ENCODE peak calls at places on chromosomes 13 and 19, in six cellular contexts. H is COR-L47; Z is stimulated activated CD8-positive, alpha-beta memory T cell treated with anti-CD3 and anti-CD28 coated beads, Interleukin-7, amount 100 ng/mL, for 1 hour; W is AG04450; E is neural crest cell; I is ascending aorta. J is an unnamed sample.

GRCh38 chr13:79932556-79932955 is 408.4 kb downstream of the SPRY2 start:
- DNase-seq in H (no peak), I (no peak), W (no peak), E (no peak), Z (no peak), J (no peak)

GRCh38 chr13:46655727-46656180 is 102.8 kb downstream of the LRCH1 start:
- DNase-seq in I (no peak), H (no peak), W (no peak), Z (no peak), E (no peak), J (no peak)

GRCh38 chr13:41268764-41269163 is 5.4 kb upstream of the MTRF1 start:
- DNase-seq in Z (no peak), H (peak; percentile 3), W (no peak), E (peak; percentile 8), I (no peak), J (no peak)

GRCh38 chr13:73303858-73304257 is 245.1 kb downstream of the KLF5 start:
- DNase-seq in I (no peak), E (no peak), W (no peak), Z (no peak), H (no peak), J (no peak)

GRCh38 chr13:91323349-91323748 is 24.1 kb upstream of the MIR17HG start:
- DNase-seq in H (no peak), I (no peak), E (no peak), W (no peak), Z (no peak), J (no peak)

GRCh38 chr19:10424011-10424637 is 3.8 kb downstream of the PDE4A start:
- DNase-seq in Z (no peak), E (peak; percentile 89), W (no peak), I (peak; percentile 84), H (peak; percentile 58), J (no peak)

GRCh38 chr19:6963937-6964336 is 57.3 kb downstream of the MBD3L2B start:
- DNase-seq in E (no peak), Z (peak; percentile 10), H (no peak), I (no peak), W (no peak), J (no peak)

GRCh38 chr13:85806553-85807175 is 7.4 kb upstream of the SLITRK6 start:
- DNase-seq in Z (no peak), E (no peak), H (peak; percentile 45), I (no peak), W (peak; percentile 47), J (peak; percentile 7)

GRCh38 chr13:72430923-72431322 is 296.5 kb downstream of the MZT1 start:
- DNase-seq in E (no peak), W (no peak), I (no peak), H (no peak), Z (no peak), J (no peak)

GRCh38 chr19:17567940-17568339 is 12.5 kb downstream of the COLGALT1 start:
- DNase-seq in I (no peak), E (no peak), H (no peak), W (no peak), Z (no peak), J (no peak)

GRCh38 chr19:54792814-54793213 is 10.6 kb upstream of the KIR2DL4 start:
- DNase-seq in E (no peak), W (no peak), Z (no peak), I (no peak), H (no peak), J (no peak)

GRCh38 chr13:97367427-97367826 is 66.5 kb upstream of the RAP2A start:
- DNase-seq in H (no peak), Z (no peak), E (no peak), I (no peak), W (peak; percentile 24), J (no peak)

GRCh38 chr13:44422755-44423643 is 49.4 kb downstream of the SERP2 start:
- DNase-seq in H (no peak), I (no peak), Z (no peak), E (no peak), W (no peak), J (no peak)

GRCh38 chr19:13985771-13986347 is 20.3 kb downstream of the RFX1 start:
- DNase-seq in Z (no peak), H (peak; percentile 67), I (no peak), E (no peak), W (no peak), J (no peak)

GRCh38 chr19:709965-710714 is 1.4 kb downstream of the PALM start:
- DNase-seq in I (no peak), W (no peak), H (no peak), E (no peak), Z (no peak), J (no peak)

GRCh38 chr13:37201081-37201480 is 95.6 kb upstream of the CSNK1A1L start:
- DNase-seq in H (no peak), E (no peak), I (no peak), W (no peak), Z (no peak), J (no peak)

GRCh38 chr19:1683869-1684572 is 31.6 kb upstream of the TCF3 start:
- DNase-seq in H (no peak), E (no peak), W (no peak), I (no peak), Z (no peak), J (no peak)

GRCh38 chr19:8659905-8660304 is 29.5 kb downstream of the NFILZ start:
- DNase-seq in I (no peak), Z (no peak), W (no peak), H (no peak), E (no peak), J (no peak)

GRCh38 chr13:94412870-94413269 is 66.6 kb downstream of the DCT start:
- DNase-seq in E (no peak), W (no peak), Z (no peak), H (no peak), I (no peak), J (no peak)

GRCh38 chr13:102038787-102039186 is 363.1 kb downstream of the FGF14 start:
- DNase-seq in Z (no peak), W (no peak), H (no peak), E (no peak), I (no peak), J (no peak)

GRCh38 chr13:96141032-96141431 is 51.1 kb downstream of the HS6ST3 start:
- DNase-seq in E (no peak), W (no peak), I (no peak), Z (no peak), H (peak; percentile 22), J (no peak)

GRCh38 chr19:15178629-15179308 is 22.0 kb downstream of the NOTCH3 start:
- DNase-seq in E (no peak), H (no peak), W (no peak), Z (no peak), I (no peak), J (no peak)

GRCh38 chr13:35512271-35512920 is 35.9 kb upstream of the MAB21L1 start:
- DNase-seq in I (peak; percentile 62), Z (no peak), H (no peak), E (no peak), W (peak; percentile 16), J (peak; percentile 17)

GRCh38 chr13:26022538-26023292 is 29.1 kb downstream of the SHISA2 start:
- DNase-seq in H (no peak), E (peak; percentile 7), Z (no peak), W (no peak), I (peak; percentile 77), J (peak; percentile 21)

GRCh38 chr13:78182813-78183212 is 264.2 kb upstream of the EDNRB start:
- DNase-seq in W (no peak), I (no peak), H (no peak), E (no peak), Z (no peak), J (no peak)

GRCh38 chr13:31094331-31095015 is 67.2 kb downstream of the HSPH1 start:
- DNase-seq in Z (no peak), H (no peak), W (no peak), I (peak; percentile 9), E (no peak), J (no peak)